ENCODE peak calls at places on chromosomes 2 and 18, in six cellular contexts. O is activated CD8-positive, alpha-beta T cell treated with anti-CD3 and anti-CD28 coated beads for 36 hours; P is activated CD4-positive, alpha-beta T cell treated with anti-CD3 and anti-CD28 coated beads, Interleukin-2, amount 50 U/mL, for 4 hours; Q is NCI-H1436; V is amniotic epithelial cell; C is right cardiac atrium. M is an unnamed sample.

GRCh38 chr2:61889212-61889956 is 928 bp upstream of the CCT4 start:
- DNase-seq in O (no peak), P (no peak), Q (no peak), V (no peak), C (no peak), M (peak)

GRCh38 chr2:159600752-159601151 is 15.6 kb downstream of the BAZ2B start:
- DNase-seq in O (no peak), P (no peak), Q (no peak), V (peak), C (no peak), M (no peak)

GRCh38 chr2:196849895-196850294 is 40.7 kb upstream of the C2orf66 start:
- DNase-seq in O (no peak), P (no peak), Q (no peak), V (peak), C (no peak), M (no peak)

GRCh38 chr18:78719821-78720220 is 259.8 kb upstream of the SALL3 start:
- DNase-seq in O (no peak), P (no peak), Q (no peak), V (no peak), C (no peak), M (no peak)

GRCh38 chr2:232854082-232854481 is 16.0 kb upstream of the SNORC start:
- DNase-seq in O (no peak), P (no peak), Q (no peak), V (peak), C (peak), M (no peak)

GRCh38 chr2:199463708-199464613 is 6.2 kb upstream of the SATB2 start:
- DNase-seq in O (no peak), P (no peak), Q (no peak), V (no peak), C (no peak), M (no peak)

GRCh38 chr2:148273158-148273691 is 252.3 kb downstream of the MBD5 start:
- DNase-seq in O (no peak), P (no peak), Q (no peak), V (peak), C (no peak), M (no peak)

GRCh38 chr2:112004246-112004645 is 50.8 kb upstream of the TMEM87B start:
- DNase-seq in O (no peak), P (no peak), Q (no peak), V (no peak), C (peak), M (no peak)

GRCh38 chr2:8456149-8457091 is 225.4 kb upstream of the ID2 start:
- DNase-seq in O (peak), P (peak), Q (no peak), V (no peak), C (no peak), M (no peak)